ENCODE peak calls at places on chromosomes 5 and 9, in five cellular contexts. One of them, this sample, is unnamed.

GRCh38 chr9:83012160-83012559 is 50.8 kb downstream of the RASEF start:
- DNase-seq in H1: no peak
- DNase-seq in HCT116: no peak
- DNase-seq in IMR-90: no peak
- DNase-seq in tibial nerve: no peak
- DNase-seq in this sample: no peak

GRCh38 chr5:66519626-66520025 is 76.6 kb upstream of the MAST4 start:
- DNase-seq in H1: no peak
- DNase-seq in HCT116: no peak
- DNase-seq in IMR-90: no peak
- DNase-seq in tibial nerve: no peak
- DNase-seq in this sample: no peak

GRCh38 chr5:61232490-61232889 is 70.2 kb upstream of the SMIM15 start:
- DNase-seq in H1: no peak
- DNase-seq in HCT116: no peak
- DNase-seq in IMR-90: no peak
- DNase-seq in tibial nerve: no peak
- DNase-seq in this sample: no peak

GRCh38 chr9:90053027-90053426 is 448.2 kb downstream of the GADD45G start:
- DNase-seq in H1: peak; percentile 77
- DNase-seq in HCT116: peak; percentile 18
- DNase-seq in IMR-90: no peak
- DNase-seq in tibial nerve: no peak
- DNase-seq in this sample: no peak

GRCh38 chr5:132211787-132212186 is 15.9 kb downstream of the P4HA2 start:
- DNase-seq in H1: no peak
- DNase-seq in HCT116: no peak
- DNase-seq in IMR-90: no peak
- DNase-seq in tibial nerve: no peak
- DNase-seq in this sample: no peak

GRCh38 chr9:127875306-127875966 is 2.0 kb downstream of the AK1 start:
- DNase-seq in H1: no peak
- DNase-seq in HCT116: no peak
- DNase-seq in IMR-90: peak; percentile 60
- DNase-seq in tibial nerve: no peak
- DNase-seq in this sample: no peak

GRCh38 chr5:136200761-136201160 is 7.8 kb upstream of the SMIM32 start:
- DNase-seq in H1: peak; percentile 17
- DNase-seq in HCT116: no peak
- DNase-seq in IMR-90: no peak
- DNase-seq in tibial nerve: no peak
- DNase-seq in this sample: no peak

GRCh38 chr9:694499-695154 is 146.9 kb upstream of the DMRT1 start:
- DNase-seq in H1: no peak
- DNase-seq in HCT116: no peak
- DNase-seq in IMR-90: peak; percentile 93
- DNase-seq in tibial nerve: no peak
- DNase-seq in this sample: peak; percentile 55

GRCh38 chr5:19986806-19987205 is 1.2 kb downstream of the CDH18 start:
- DNase-seq in H1: no peak
- DNase-seq in HCT116: no peak
- DNase-seq in IMR-90: no peak
- DNase-seq in tibial nerve: no peak
- DNase-seq in this sample: no peak

GRCh38 chr9:33619666-33620404 is 95.8 kb downstream of the ANKRD18B start:
- DNase-seq in H1: no peak
- DNase-seq in HCT116: peak; percentile 28
- DNase-seq in IMR-90: peak; percentile 97
- DNase-seq in tibial nerve: no peak
- DNase-seq in this sample: no peak

GRCh38 chr5:134083517-134083916 is 31.0 kb upstream of the TCF7 start:
- DNase-seq in H1: no peak
- DNase-seq in HCT116: no peak
- DNase-seq in IMR-90: peak; percentile 12
- DNase-seq in tibial nerve: no peak
- DNase-seq in this sample: no peak

GRCh38 chr5:126031989-126032716 is 391.1 kb upstream of the GRAMD2B start:
- DNase-seq in H1: no peak
- DNase-seq in HCT116: no peak
- DNase-seq in IMR-90: peak; percentile 35
- DNase-seq in tibial nerve: no peak
- DNase-seq in this sample: peak; percentile 34

GRCh38 chr9:124625084-124625483 is 117.9 kb upstream of the NR5A1 start:
- DNase-seq in H1: no peak
- DNase-seq in HCT116: no peak
- DNase-seq in IMR-90: no peak
- DNase-seq in tibial nerve: no peak
- DNase-seq in this sample: no peak

GRCh38 chr5:137876101-137876500 is 8.4 kb downstream of the MYOT start:
- DNase-seq in H1: no peak
- DNase-seq in HCT116: no peak
- DNase-seq in IMR-90: no peak
- DNase-seq in tibial nerve: no peak
- DNase-seq in this sample: no peak

GRCh38 chr9:113503613-113504230 is 40.2 kb downstream of the RGS3 start:
- DNase-seq in H1: no peak
- DNase-seq in HCT116: no peak
- DNase-seq in IMR-90: peak; percentile 23
- DNase-seq in tibial nerve: no peak
- DNase-seq in this sample: no peak

GRCh38 chr5:130532786-130533185 is 628.5 kb downstream of the CHSY3 start:
- DNase-seq in H1: no peak
- DNase-seq in HCT116: no peak
- DNase-seq in IMR-90: no peak
- DNase-seq in tibial nerve: no peak
- DNase-seq in this sample: no peak

GRCh38 chr5:175243441-175243840 is 200.5 kb downstream of the DRD1 start:
- DNase-seq in H1: peak; percentile 52
- DNase-seq in HCT116: no peak
- DNase-seq in IMR-90: no peak
- DNase-seq in tibial nerve: no peak
- DNase-seq in this sample: no peak
- TF ChIP-seq CTCF in H1: no peak
- TF ChIP-seq CTCF in HCT116: no peak
- TF ChIP-seq CTCF in IMR-90: no peak
- TF ChIP-seq CTCF in tibial nerve: no peak
- TF ChIP-seq CTCF in this sample: no peak

DNA sequence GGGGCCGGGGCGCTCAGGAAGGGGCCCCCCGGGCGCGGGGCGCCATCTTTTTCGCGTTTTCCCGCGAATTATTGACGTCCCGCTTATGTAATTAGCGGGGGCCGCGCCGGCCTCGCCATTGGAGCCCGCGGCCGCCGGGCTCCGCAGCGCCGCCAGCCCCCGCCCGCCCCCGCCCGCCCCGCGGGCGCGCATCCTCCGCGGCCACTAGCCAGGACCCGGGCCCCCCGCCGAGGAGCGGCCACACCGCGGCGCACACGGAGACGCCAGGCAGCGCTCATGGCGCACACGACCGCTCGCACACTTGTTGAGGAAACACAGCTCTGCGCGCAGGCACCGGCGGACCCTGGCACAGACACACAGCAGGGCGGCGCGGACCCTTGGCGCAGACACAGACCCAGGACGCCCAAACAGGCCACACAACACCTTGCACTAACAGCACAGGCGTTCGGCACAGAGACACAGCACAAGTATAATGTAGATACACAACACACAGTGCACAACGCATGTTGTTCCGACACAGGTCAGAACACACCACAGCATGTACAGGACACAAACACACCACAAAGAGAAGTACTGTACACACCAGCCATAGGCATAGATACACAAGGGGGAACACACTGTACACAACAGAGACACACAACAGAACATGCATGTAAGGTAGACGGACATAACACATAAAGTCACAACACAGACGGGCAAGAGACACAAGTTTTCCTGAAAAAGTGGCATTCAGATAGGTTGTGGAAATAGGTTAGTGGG is 467 bp upstream of the PHF19 start:
- DNase-seq in H1: peak; percentile 69
- DNase-seq in HCT116: no peak
- DNase-seq in IMR-90: peak; percentile 47
- DNase-seq in tibial nerve: no peak
- DNase-seq in this sample: peak; percentile 50
- TF ChIP-seq POLR2A in H1: no peak
- TF ChIP-seq POLR2A in HCT116: peak; percentile 20
- TF ChIP-seq POLR2A in IMR-90: peak; percentile 5
- TF ChIP-seq POLR2A in tibial nerve: no peak
- TF ChIP-seq POLR2A in this sample: no peak

DNA sequence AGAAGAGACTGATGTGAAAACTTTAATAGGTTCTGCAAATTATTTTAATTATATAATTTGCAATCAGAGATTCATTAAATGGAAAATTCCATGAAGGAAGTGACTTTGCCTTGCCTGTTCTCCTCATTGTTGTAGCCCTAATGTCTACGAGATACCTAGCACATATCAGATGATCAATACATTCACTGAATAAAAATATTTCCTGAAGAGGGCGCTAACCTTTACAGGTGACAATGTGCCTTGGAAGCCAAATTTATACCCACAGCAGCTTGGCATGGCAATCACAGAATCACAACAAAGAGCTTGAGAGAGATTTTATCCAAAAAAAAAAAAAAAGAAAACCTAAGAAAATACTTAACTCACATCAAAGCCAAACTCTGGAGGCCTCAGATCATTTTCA is 17.4 kb downstream of the HAUS6 start:
- DNase-seq in H1: no peak
- DNase-seq in HCT116: peak; percentile 22
- DNase-seq in IMR-90: no peak
- DNase-seq in tibial nerve: no peak
- DNase-seq in this sample: no peak
- TF ChIP-seq CTCF in H1: peak; percentile 54
- TF ChIP-seq CTCF in HCT116: peak; percentile 43
- TF ChIP-seq CTCF in IMR-90: peak; percentile 19
- TF ChIP-seq CTCF in tibial nerve: no peak
- TF ChIP-seq CTCF in this sample: no peak

DNA sequence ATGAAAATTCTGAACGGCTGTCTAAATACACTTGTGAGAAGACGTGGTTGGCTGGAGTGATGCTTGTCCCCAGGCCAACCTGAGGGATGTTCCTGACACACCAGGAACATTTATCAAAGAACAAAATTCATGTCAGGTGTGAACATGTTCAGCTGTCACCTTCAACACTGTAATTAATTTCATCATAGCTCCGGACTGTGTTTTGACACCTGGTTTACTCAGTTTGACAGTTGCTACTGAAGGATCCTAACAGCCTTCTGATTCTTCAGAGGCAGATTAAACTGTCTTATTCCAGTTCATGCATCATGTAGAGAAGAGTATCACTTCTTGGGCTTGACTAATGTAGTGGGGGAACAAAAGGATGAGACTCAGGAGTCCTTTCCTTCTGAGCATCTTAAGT is 134.1 kb downstream of the NPR3 start:
- DNase-seq in H1: no peak
- DNase-seq in HCT116: no peak
- DNase-seq in IMR-90: no peak
- DNase-seq in tibial nerve: no peak
- DNase-seq in this sample: no peak
- TF ChIP-seq POLR2A in H1: no peak
- TF ChIP-seq POLR2A in HCT116: no peak
- TF ChIP-seq POLR2A in IMR-90: no peak
- TF ChIP-seq POLR2A in tibial nerve: no peak
- TF ChIP-seq POLR2A in this sample: no peak

GRCh38 chr5:38936269-38936668 is 90.5 kb downstream of the OSMR start:
- DNase-seq in H1: no peak
- DNase-seq in HCT116: no peak
- DNase-seq in IMR-90: no peak
- DNase-seq in tibial nerve: no peak
- DNase-seq in this sample: no peak
- TF ChIP-seq CTCF in H1: no peak
- TF ChIP-seq CTCF in HCT116: no peak
- TF ChIP-seq CTCF in IMR-90: no peak
- TF ChIP-seq CTCF in tibial nerve: no peak
- TF ChIP-seq CTCF in this sample: no peak